ENCODE peak calls at places on chromosomes 13 and 19, in nine cellular contexts. N is nephron progenitor cell, Y is PC-3, B is transverse colon, D is WTC11, I is glutamatergic neuron, O is colonic mucosa, P is fibroblast of lung, C is H9. A is an unnamed sample.

GRCh38 chr13:66312312-66313087 is 917.6 kb downstream of the PCDH9 start:
- DNase-seq in N (no peak), P (peak), C (no peak), O (peak), B (peak), D (no peak), I (no peak), Y (peak), A (no peak)

GRCh38 chr13:28493740-28494536 is 990 bp downstream of the FLT1 start:
- DNase-seq in I (peak), B (no peak), Y (no peak), P (no peak), O (no peak), N (peak), C (no peak), D (peak), A (no peak)

GRCh38 chr13:35720690-35721554 is 244.4 kb upstream of the MAB21L1 start:
- DNase-seq in P (peak), I (peak), N (peak), Y (peak), O (peak), B (peak), D (peak), C (peak), A (peak)

GRCh38 chr13:99228737-99229691 is 28.4 kb downstream of the UBAC2 start:
- DNase-seq in B (no peak), C (no peak), N (no peak), I (no peak), D (no peak), O (no peak), Y (peak), P (peak), A (peak)

GRCh38 chr19:4019578-4019977 is 12.0 kb downstream of the PIAS4 start:
- DNase-seq in D (no peak), P (no peak), N (no peak), O (no peak), C (no peak), B (no peak), Y (no peak), I (no peak), A (no peak)

GRCh38 chr13:110018009-110018408 is 231.6 kb upstream of the IRS2 start:
- DNase-seq in I (no peak), N (no peak), P (no peak), C (no peak), O (no peak), Y (peak), D (no peak), B (no peak), A (no peak)

GRCh38 chr19:29410974-29411615 is 114.7 kb upstream of the VSTM2B start:
- DNase-seq in O (no peak), D (no peak), I (no peak), B (no peak), C (no peak), Y (no peak), N (no peak), P (no peak), A (no peak)

GRCh38 chr13:36323951-36324566 is 22.1 kb downstream of the SPART start:
- DNase-seq in N (no peak), D (no peak), B (no peak), O (no peak), P (no peak), I (no peak), Y (peak), C (no peak), A (no peak)

GRCh38 chr19:29115181-29115580 is 97.8 kb downstream of the UQCRFS1 start:
- DNase-seq in Y (no peak), P (no peak), D (no peak), B (no peak), O (no peak), I (no peak), C (no peak), N (no peak), A (no peak)

GRCh38 chr19:17647071-17648020 is 40.8 kb downstream of the UNC13A start:
- DNase-seq in P (no peak), O (no peak), N (no peak), Y (no peak), B (no peak), C (peak), I (no peak), D (peak), A (no peak)

GRCh38 chr19:49872245-49873148 is 4.7 kb downstream of the AKT1S1 start:
- DNase-seq in O (no peak), C (no peak), Y (no peak), B (no peak), P (no peak), N (no peak), D (no peak), I (no peak), A (no peak)

DNA sequence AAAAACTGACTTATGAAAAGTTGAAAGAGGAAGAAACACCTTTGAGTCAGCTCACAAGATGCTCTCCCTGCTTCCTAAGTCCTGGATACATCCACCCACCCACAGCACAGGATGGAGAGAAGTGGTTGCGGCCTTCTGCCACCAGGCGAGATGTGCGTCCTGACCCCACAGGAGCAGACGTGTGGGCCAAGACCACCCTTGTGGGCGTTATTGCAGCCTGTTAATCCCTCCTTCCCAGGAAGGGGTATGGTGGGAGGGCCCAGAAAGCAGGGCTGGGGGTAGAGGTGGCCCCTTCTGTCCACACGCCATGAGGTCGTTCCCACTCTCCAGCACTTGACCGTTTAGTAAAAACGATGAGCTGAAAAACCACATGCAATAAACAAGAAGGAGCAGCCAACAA is 2.3 kb upstream of the AKAP8L start:
- DNase-seq in C (no peak), Y (no peak), O (no peak), B (no peak), P (peak), D (no peak), N (no peak), I (no peak), A (no peak)
- TF ChIP-seq CTCF in C (no peak), Y (no peak), O (no peak), B (no peak), P (no peak), D (no peak), N (no peak), I (no peak), A (no peak)

DNA sequence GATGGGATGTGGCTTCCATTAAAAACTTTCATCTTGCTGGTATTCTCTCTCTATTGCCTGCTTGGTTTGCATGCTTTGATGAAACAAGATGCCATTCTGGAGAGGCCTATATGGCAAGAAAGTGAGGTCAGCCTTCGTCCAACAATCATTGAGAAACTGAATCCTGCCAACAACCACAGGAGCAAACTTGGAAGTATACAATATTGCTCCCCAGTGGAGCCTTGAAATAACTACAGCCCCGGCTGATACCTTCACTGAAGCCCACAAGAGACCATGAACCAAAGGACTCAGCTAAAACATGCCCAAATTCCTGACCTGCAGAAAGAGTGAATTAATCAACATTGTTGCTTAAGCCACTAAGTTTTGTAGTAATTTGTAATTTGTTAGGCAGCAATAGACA is 82.5 kb upstream of the FGF14 start:
- DNase-seq in C (no peak), Y (no peak), B (no peak), P (peak), N (no peak), D (no peak), O (no peak), I (no peak), A (no peak)
- TF ChIP-seq CTCF in C (peak), Y (peak), B (no peak), P (peak), N (peak), D (no peak), O (no peak), I (peak), A (no peak)

GRCh38 chr19:10389863-10390262 is 9.5 kb upstream of the TYK2 start:
- DNase-seq in O (no peak), P (no peak), C (peak), B (no peak), I (no peak), D (no peak), Y (no peak), N (no peak), A (peak)
- TF ChIP-seq CTCF in O (no peak), P (no peak), C (peak), B (no peak), I (no peak), D (no peak), Y (peak), N (no peak), A (peak)

GRCh38 chr19:43752287-43752875 is 2.4 kb downstream of the SMG9 start:
- DNase-seq in P (no peak), N (no peak), Y (no peak), D (no peak), I (no peak), B (no peak), C (no peak), O (no peak), A (peak)

GRCh38 chr19:43751466-43752220 is 3.1 kb downstream of the SMG9 start:
- DNase-seq in O (no peak), C (no peak), P (no peak), Y (peak), N (no peak), D (no peak), I (no peak), B (no peak), A (peak)

GRCh38 chr19:43754312-43754561 is 525 bp downstream of the SMG9 start:
- DNase-seq in O (no peak), N (no peak), I (no peak), P (no peak), Y (no peak), B (no peak), C (no peak), D (peak), A (no peak)

GRCh38 chr19:43755256-43755801 is 567 bp upstream of the SMG9 start:
- DNase-seq in D (peak), N (peak), I (peak), O (peak), C (peak), Y (peak), P (peak), B (peak), A (peak)

GRCh38 chr19:43754562-43755255 is at the start of gene SMG9:
- DNase-seq in I (peak), B (peak), Y (peak), P (peak), D (peak), C (peak), N (peak), O (peak), A (peak)
- TF ChIP-seq CTCF in I (no peak), B (no peak), Y (no peak), P (no peak), D (no peak), C (no peak), N (no peak), O (no peak), A (no peak)

A was measured in GM12865.